ENCODE peak calls at places on chromosome 10, in six cellular contexts. S, E, V, Z, M and Y are unnamed samples.

GRCh38 chr10:63630928-63631685 is 109.9 kb downstream of the REEP3 start:
- DNase-seq in V (no peak), S (no peak), E (no peak), M (no peak), Z (no peak), Y (peak; percentile 71)

GRCh38 chr10:72096115-72097000 is 8.0 kb upstream of the SPOCK2 start:
- DNase-seq in E (no peak), M (no peak), S (peak; percentile 40), V (no peak), Z (no peak), Y (no peak)

GRCh38 chr10:91977501-91977900 is 53.9 kb downstream of the BTAF1 start:
- DNase-seq in V (no peak), S (no peak), E (no peak), Z (no peak), M (no peak), Y (no peak)

GRCh38 chr10:103896225-103896624 is 21.8 kb downstream of the STN1 start:
- DNase-seq in Z (no peak), V (no peak), S (no peak), E (no peak), M (no peak), Y (no peak)

GRCh38 chr10:103576862-103577261 is 83.4 kb downstream of the NEURL1 start:
- DNase-seq in M (no peak), V (no peak), E (no peak), S (no peak), Z (no peak), Y (no peak)

GRCh38 chr10:99685232-99686041 is 26.1 kb downstream of the ENTPD7 start:
- DNase-seq in V (no peak), E (peak; percentile 13), S (no peak), M (no peak), Z (no peak), Y (peak; percentile 64)

GRCh38 chr10:122441961-122442360 is 12.5 kb upstream of the ARMS2 start:
- DNase-seq in M (no peak), V (no peak), S (no peak), E (no peak), Z (no peak), Y (no peak)

GRCh38 chr10:130938051-130938450 is 373.5 kb downstream of the TCERG1L start:
- DNase-seq in S (no peak), E (no peak), Z (no peak), V (no peak), M (no peak), Y (no peak)

GRCh38 chr10:23316406-23316805 is 28.2 kb downstream of the C10orf67 start:
- DNase-seq in V (no peak), Z (no peak), M (no peak), S (no peak), E (no peak), Y (no peak)

GRCh38 chr10:6052247-6053221 is 9.6 kb downstream of the IL2RA start:
- DNase-seq in Z (peak; percentile 74), V (no peak), E (peak; percentile 80), S (peak; percentile 81), M (no peak), Y (no peak)

GRCh38 chr10:117226813-117227451 is 14.0 kb upstream of the SLC18A2 start:
- DNase-seq in Z (no peak), V (no peak), S (no peak), M (no peak), E (no peak), Y (peak; percentile 84)

GRCh38 chr10:103096130-103096529 is 96.9 kb downstream of the NT5C2 start:
- DNase-seq in E (no peak), S (no peak), M (no peak), Z (no peak), V (no peak), Y (no peak)

GRCh38 chr10:102299873-102300272 is 54.5 kb downstream of the GBF1 start:
- DNase-seq in Z (no peak), V (no peak), E (no peak), S (no peak), M (no peak), Y (no peak)

GRCh38 chr10:123458933-123459332 is 207.2 kb upstream of the GPR26 start:
- DNase-seq in M (no peak), E (no peak), V (no peak), Z (no peak), S (no peak), Y (peak; percentile 44)

GRCh38 chr10:60434418-60435046 is 44.9 kb upstream of the ANK3 start:
- DNase-seq in S (no peak), Z (no peak), V (peak; percentile 43), E (peak; percentile 5), M (no peak), Y (peak; percentile 58)

GRCh38 chr10:13795653-13796555 is 209.1 kb downstream of the PRPF18 start:
- DNase-seq in S (peak; percentile 25), Z (no peak), V (no peak), E (no peak), M (no peak), Y (no peak)

GRCh38 chr10:49600046-49600445 is 10.1 kb upstream of the SLC18A3 start:
- DNase-seq in Z (no peak), S (no peak), E (no peak), M (no peak), V (no peak), Y (no peak)

GRCh38 chr10:132257271-132257670 is 50.5 kb downstream of the STK32C start:
- DNase-seq in M (no peak), E (no peak), V (no peak), Z (peak; percentile 56), S (no peak), Y (no peak)

GRCh38 chr10:52442576-52442975 is 128.5 kb downstream of the DKK1 start:
- DNase-seq in E (no peak), M (no peak), Z (no peak), S (no peak), V (no peak), Y (no peak)

GRCh38 chr10:70751356-70751755 is 33.8 kb downstream of the TBATA start:
- DNase-seq in E (no peak), S (no peak), V (no peak), Z (no peak), M (no peak), Y (no peak)

GRCh38 chr10:126204320-126204719 is 184.0 kb downstream of the ADAM12 start:
- DNase-seq in E (no peak), S (no peak), M (no peak), V (no peak), Z (no peak), Y (no peak)

GRCh38 chr10:43049081-43049551 is 27.8 kb upstream of the RET start:
- DNase-seq in Z (no peak), M (no peak), S (no peak), E (no peak), V (no peak), Y (no peak)

GRCh38 chr10:3681642-3682554 is 103.1 kb downstream of the KLF6 start:
- DNase-seq in M (no peak), E (no peak), S (no peak), V (peak; percentile 31), Z (no peak), Y (no peak)

GRCh38 chr10:14186245-14186644 is 144.5 kb downstream of the FRMD4A start:
- DNase-seq in S (no peak), E (no peak), V (no peak), M (no peak), Z (no peak), Y (peak; percentile 56)

GRCh38 chr10:44390585-44391072 is 5.7 kb upstream of the CXCL12 start:
- DNase-seq in M (no peak), S (no peak), E (no peak), Z (no peak), V (no peak), Y (peak; percentile 25)

GRCh38 chr10:66929375-66929774 is 3.5 kb downstream of the LRRTM3 start:
- DNase-seq in Z (no peak), V (no peak), E (no peak), M (no peak), S (no peak), Y (no peak)

GRCh38 chr10:131852161-131852822 is 48.5 kb upstream of the PPP2R2D start:
- DNase-seq in V (no peak), M (no peak), E (no peak), Z (no peak), S (no peak), Y (no peak)

GRCh38 chr10:26407406-26407969 is 30.7 kb upstream of the APBB1IP start:
- DNase-seq in S (no peak), V (no peak), E (no peak), Z (no peak), M (no peak), Y (no peak)

GRCh38 chr10:966466-967235 is 21.6 kb upstream of the GTPBP4 start:
- DNase-seq in M (no peak), Z (no peak), V (no peak), S (no peak), E (no peak), Y (no peak)

GRCh38 chr10:124221356-124222297 is 128.2 kb upstream of the CHST15 start:
- DNase-seq in M (no peak), Z (no peak), S (no peak), V (no peak), E (peak; percentile 72), Y (peak; percentile 48)

GRCh38 chr10:12408472-12408871 is 59.1 kb downstream of the CAMK1D start:
- DNase-seq in M (no peak), E (no peak), V (no peak), Z (no peak), S (no peak), Y (no peak)

GRCh38 chr10:86363833-86364511 is 2.6 kb downstream of the GRID1 start:
- DNase-seq in V (no peak), E (no peak), S (no peak), Z (no peak), M (no peak), Y (no peak)

GRCh38 chr10:43202224-43202656 is 64.0 kb downstream of the CSGALNACT2 start:
- DNase-seq in E (peak; percentile 25), Z (no peak), M (no peak), V (no peak), S (peak; percentile 48), Y (peak; percentile 77)

GRCh38 chr10:1163204-1163660 is 107.0 kb downstream of the WDR37 start:
- DNase-seq in V (no peak), E (no peak), M (no peak), S (no peak), Z (no peak), Y (no peak)

GRCh38 chr10:96334888-96335526 is 23.8 kb downstream of the OPALIN start:
- DNase-seq in M (no peak), Z (no peak), V (peak; percentile 22), E (peak; percentile 5), S (no peak), Y (no peak)

GRCh38 chr10:132385721-132386418 is 11.1 kb upstream of the PWWP2B start:
- DNase-seq in S (no peak), E (no peak), V (no peak), Z (no peak), M (no peak), Y (no peak)

GRCh38 chr10:21517134-21517982 is 8.1 kb downstream of the SKIDA1 start:
- DNase-seq in E (peak; percentile 82), S (no peak), M (no peak), V (no peak), Z (no peak), Y (peak; percentile 77)

GRCh38 chr10:93356516-93356915 is 125.6 kb downstream of the MYOF start:
- DNase-seq in E (no peak), M (no peak), V (no peak), S (no peak), Z (no peak), Y (no peak)